ENCODE peak calls at places on chromosome 16, in seven cellular contexts. One of them, this sample, is unnamed. For H3K4me1, the result is how much of the 10 kb centered on the place peaks cover.

GRCh38 chr16:11136600-11136999 is 119.4 kb downstream of the SOCS1 start:
- DNase-seq in transverse colon: no peak
- DNase-seq in H1: no peak
- DNase-seq in ovary: no peak
- DNase-seq in A549: no peak
- DNase-seq in stomach: no peak
- DNase-seq in sigmoid colon: no peak
- DNase-seq in this sample: no peak

GRCh38 chr16:9055115-9055514 is 36.3 kb upstream of the HAPSTR1 start:
- DNase-seq in transverse colon: no peak
- DNase-seq in ovary: no peak
- DNase-seq in stomach: no peak
- DNase-seq in sigmoid colon: no peak
- DNase-seq in H1: no peak
- DNase-seq in A549: no peak
- DNase-seq in this sample: no peak

GRCh38 chr16:11152205-11152604 is 103.8 kb downstream of the SOCS1 start:
- DNase-seq in A549: no peak
- DNase-seq in H1: no peak
- DNase-seq in transverse colon: no peak
- DNase-seq in sigmoid colon: no peak
- DNase-seq in stomach: no peak
- DNase-seq in ovary: no peak
- DNase-seq in this sample: no peak

GRCh38 chr16:46852130-46852529 is 21.1 kb upstream of the C16orf87 start:
- DNase-seq in A549: no peak
- DNase-seq in H1: no peak
- DNase-seq in sigmoid colon: no peak
- DNase-seq in transverse colon: no peak
- DNase-seq in ovary: no peak
- DNase-seq in stomach: no peak
- DNase-seq in this sample: no peak

GRCh38 chr16:35295856-35296255 is 1836.4 kb downstream of the TP53TG3F start:
- DNase-seq in A549: no peak
- DNase-seq in H1: no peak
- DNase-seq in ovary: no peak
- DNase-seq in transverse colon: no peak
- DNase-seq in stomach: no peak
- DNase-seq in sigmoid colon: no peak
- DNase-seq in this sample: peak

GRCh38 chr16:72763927-72764628 is 283.9 kb downstream of the ZFHX3 start:
- DNase-seq in transverse colon: no peak
- DNase-seq in stomach: no peak
- DNase-seq in A549: no peak
- DNase-seq in sigmoid colon: no peak
- DNase-seq in H1: no peak
- DNase-seq in ovary: no peak
- DNase-seq in this sample: no peak

GRCh38 chr16:87874639-87875472 is 5.5 kb upstream of the SLC7A5 start:
- DNase-seq in ovary: no peak
- DNase-seq in H1: no peak
- DNase-seq in transverse colon: no peak
- DNase-seq in stomach: no peak
- DNase-seq in sigmoid colon: no peak
- DNase-seq in A549: no peak
- DNase-seq in this sample: no peak

GRCh38 chr16:85436636-85437160 is 176.4 kb upstream of the GSE1 start:
- DNase-seq in transverse colon: peak
- DNase-seq in stomach: peak
- DNase-seq in sigmoid colon: no peak
- DNase-seq in A549: no peak
- DNase-seq in H1: peak
- DNase-seq in ovary: peak
- DNase-seq in this sample: no peak

GRCh38 chr16:85912271-85912974 is 13.5 kb downstream of the IRF8 start:
- DNase-seq in stomach: no peak
- DNase-seq in ovary: peak
- DNase-seq in H1: no peak
- DNase-seq in transverse colon: peak
- DNase-seq in A549: no peak
- DNase-seq in sigmoid colon: peak
- DNase-seq in this sample: no peak

GRCh38 chr16:11205754-11206459 is 50.1 kb downstream of the SOCS1 start:
- DNase-seq in ovary: no peak
- DNase-seq in stomach: peak
- DNase-seq in transverse colon: peak
- DNase-seq in H1: no peak
- DNase-seq in A549: no peak
- DNase-seq in sigmoid colon: no peak
- DNase-seq in this sample: no peak

GRCh38 chr16:69567031-69567680 is 1.4 kb downstream of the NFAT5 start:
- DNase-seq in ovary: no peak
- DNase-seq in H1: no peak
- DNase-seq in stomach: no peak
- DNase-seq in A549: no peak
- DNase-seq in sigmoid colon: no peak
- DNase-seq in transverse colon: no peak
- DNase-seq in this sample: no peak

GRCh38 chr16:83744521-83744981 is 63.2 kb upstream of the HSBP1 start:
- DNase-seq in sigmoid colon: peak
- DNase-seq in H1: no peak
- DNase-seq in transverse colon: peak
- DNase-seq in ovary: no peak
- DNase-seq in stomach: no peak
- DNase-seq in A549: no peak
- DNase-seq in this sample: no peak

GRCh38 chr16:84782841-84783240 is 36.9 kb upstream of the CRISPLD2 start:
- DNase-seq in transverse colon: no peak
- DNase-seq in ovary: no peak
- DNase-seq in sigmoid colon: no peak
- DNase-seq in stomach: no peak
- DNase-seq in H1: no peak
- DNase-seq in A549: no peak
- DNase-seq in this sample: no peak

GRCh38 chr16:23920899-23921298 is 85.1 kb downstream of the PRKCB start:
- DNase-seq in ovary: no peak
- DNase-seq in sigmoid colon: no peak
- DNase-seq in A549: no peak
- DNase-seq in transverse colon: no peak
- DNase-seq in H1: no peak
- DNase-seq in stomach: no peak
- DNase-seq in this sample: peak

GRCh38 chr16:87206646-87207451 is 110.3 kb downstream of the C16orf95 start:
- DNase-seq in sigmoid colon: no peak
- DNase-seq in H1: no peak
- DNase-seq in transverse colon: no peak
- DNase-seq in stomach: no peak
- DNase-seq in A549: peak
- DNase-seq in ovary: no peak
- DNase-seq in this sample: no peak

GRCh38 chr16:16025214-16025968 is 76.0 kb downstream of the ABCC1 start:
- DNase-seq in sigmoid colon: no peak
- DNase-seq in transverse colon: no peak
- DNase-seq in A549: peak
- DNase-seq in stomach: no peak
- DNase-seq in H1: no peak
- DNase-seq in ovary: no peak
- DNase-seq in this sample: no peak

DNA sequence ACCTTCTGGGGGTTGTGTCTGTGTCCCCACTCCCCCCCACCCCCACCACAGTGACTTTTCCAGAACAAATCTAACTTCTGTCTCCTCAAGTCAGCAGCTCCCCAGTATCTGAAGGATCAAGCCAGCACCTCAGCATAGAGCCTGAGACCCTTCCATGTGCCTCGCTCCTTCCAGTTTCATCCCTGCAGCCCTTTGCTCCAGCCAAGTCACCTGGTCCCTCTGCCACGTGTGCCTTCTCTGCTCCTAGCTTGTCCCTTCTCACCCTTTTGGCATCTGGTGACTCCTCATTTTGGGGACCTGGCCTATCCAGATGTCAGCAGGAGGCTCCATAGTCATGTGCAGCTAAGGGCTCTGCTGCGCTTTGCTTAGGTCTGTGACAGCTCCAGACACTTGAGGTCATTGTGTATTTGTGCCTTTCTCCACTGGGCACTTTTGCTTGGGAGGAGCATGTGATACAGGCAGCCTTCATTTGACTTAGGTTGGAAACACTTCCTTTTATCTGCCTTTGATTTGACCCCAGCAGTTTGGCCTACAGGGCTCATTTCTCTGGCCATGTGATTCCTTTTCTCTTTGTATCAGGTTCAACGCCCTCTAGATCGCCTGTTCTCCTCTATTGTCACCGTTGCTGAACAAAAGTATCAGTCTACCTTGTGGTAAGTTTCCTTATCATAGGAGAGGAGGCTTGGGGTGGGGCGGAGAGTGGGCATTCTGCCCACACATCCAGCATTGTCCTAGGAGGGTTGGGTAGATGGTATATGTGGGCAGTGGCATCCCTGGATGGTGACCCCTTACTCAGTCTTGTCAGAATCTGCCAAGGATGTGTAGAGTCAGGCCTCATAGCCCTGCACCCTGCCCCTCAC is 7.1 kb upstream of the NFATC3 start:
- DNase-seq in stomach: no peak
- DNase-seq in H1: no peak
- DNase-seq in sigmoid colon: no peak
- DNase-seq in transverse colon: no peak
- DNase-seq in ovary: no peak
- DNase-seq in A549: no peak
- DNase-seq in this sample: peak
- H3K4me1 ChIP-seq in stomach: under half
- H3K4me1 ChIP-seq in H1: under half
- H3K4me1 ChIP-seq in sigmoid colon: under half
- H3K4me1 ChIP-seq in transverse colon: under half
- H3K4me1 ChIP-seq in ovary: under half
- H3K4me1 ChIP-seq in A549: under half
- H3K4me1 ChIP-seq in this sample: under half

GRCh38 chr16:52816993-52817392 is 235.7 kb downstream of the CHD9NB start:
- DNase-seq in ovary: no peak
- DNase-seq in sigmoid colon: no peak
- DNase-seq in transverse colon: no peak
- DNase-seq in A549: no peak
- DNase-seq in H1: no peak
- DNase-seq in stomach: no peak
- DNase-seq in this sample: no peak

DNA sequence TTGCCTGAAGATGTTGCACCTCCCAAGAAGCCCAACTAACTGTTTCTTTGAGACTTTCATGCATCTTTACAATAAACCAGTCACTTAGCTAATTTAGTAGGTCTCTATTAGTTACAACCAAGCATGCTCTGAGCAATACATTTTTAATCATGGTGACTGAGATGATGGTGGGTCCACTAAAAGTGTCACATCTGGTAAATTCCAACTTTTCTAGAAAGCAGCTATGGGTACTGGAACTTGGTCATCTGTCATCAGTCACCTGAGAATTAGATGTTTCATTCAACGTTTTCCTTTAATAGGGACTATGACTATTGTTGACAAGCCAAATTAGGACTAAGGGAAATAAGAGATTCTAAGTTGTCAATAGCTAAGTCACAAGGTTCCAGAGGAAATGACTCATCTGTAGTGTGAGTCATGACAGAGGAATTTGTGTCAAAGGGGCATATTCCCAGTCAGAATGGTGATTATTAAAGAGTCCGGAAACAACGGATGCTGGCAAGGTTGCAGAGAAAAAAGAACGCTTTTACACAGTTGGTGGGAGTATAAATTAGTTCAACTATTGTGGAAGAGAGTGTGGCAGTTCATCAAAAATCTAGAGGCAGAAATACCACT is 239.6 kb downstream of the CHD9NB start:
- DNase-seq in H1: no peak
- DNase-seq in ovary: no peak
- DNase-seq in sigmoid colon: no peak
- DNase-seq in transverse colon: no peak
- DNase-seq in stomach: no peak
- DNase-seq in A549: peak
- DNase-seq in this sample: no peak
- TF ChIP-seq EP300 in H1: no peak
- TF ChIP-seq EP300 in ovary: no peak
- TF ChIP-seq EP300 in sigmoid colon: no peak
- TF ChIP-seq EP300 in transverse colon: no peak
- TF ChIP-seq EP300 in stomach: no peak
- TF ChIP-seq EP300 in A549: no peak
- TF ChIP-seq EP300 in this sample: no peak

DNA sequence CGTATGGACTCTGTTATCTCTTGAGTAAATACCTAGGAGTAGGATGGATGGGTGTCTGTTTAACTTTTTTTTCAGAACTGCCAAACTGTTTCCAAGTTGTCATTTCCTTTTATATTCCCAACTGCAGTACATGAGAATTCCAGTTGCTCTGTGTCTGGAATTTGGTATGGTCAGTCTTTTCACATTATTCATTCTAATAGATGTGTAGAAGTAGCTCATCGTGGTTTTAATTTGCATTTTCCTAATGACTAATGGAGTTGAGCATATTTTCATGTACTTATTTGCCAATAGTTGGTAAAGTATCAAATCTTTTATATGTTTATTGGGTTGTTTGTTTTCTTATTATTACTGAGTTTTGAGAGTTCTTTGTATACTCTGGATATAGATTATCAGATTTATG is 27.0 kb downstream of the MRTFB start:
- DNase-seq in ovary: no peak
- DNase-seq in H1: no peak
- DNase-seq in stomach: no peak
- DNase-seq in transverse colon: no peak
- DNase-seq in A549: no peak
- DNase-seq in sigmoid colon: no peak
- DNase-seq in this sample: no peak
- H3K4me1 ChIP-seq in ovary: under half
- H3K4me1 ChIP-seq in H1: under half
- H3K4me1 ChIP-seq in stomach: half or more
- H3K4me1 ChIP-seq in transverse colon: half or more
- H3K4me1 ChIP-seq in A549: under half
- H3K4me1 ChIP-seq in sigmoid colon: half or more
- H3K4me1 ChIP-seq in this sample: under half

GRCh38 chr16:27698746-27699145 is 148.8 kb downstream of the KATNIP start:
- DNase-seq in ovary: peak
- DNase-seq in stomach: no peak
- DNase-seq in transverse colon: no peak
- DNase-seq in H1: no peak
- DNase-seq in A549: no peak
- DNase-seq in sigmoid colon: no peak
- DNase-seq in this sample: no peak

GRCh38 chr16:27699540-27699939 is 149.6 kb downstream of the KATNIP start:
- DNase-seq in ovary: peak
- DNase-seq in A549: no peak
- DNase-seq in transverse colon: no peak
- DNase-seq in H1: no peak
- DNase-seq in stomach: no peak
- DNase-seq in sigmoid colon: no peak
- DNase-seq in this sample: no peak

GRCh38 chr16:27700596-27700995 is 150.7 kb downstream of the KATNIP start:
- DNase-seq in ovary: peak
- DNase-seq in transverse colon: no peak
- DNase-seq in A549: no peak
- DNase-seq in stomach: no peak
- DNase-seq in H1: no peak
- DNase-seq in sigmoid colon: no peak
- DNase-seq in this sample: no peak

GRCh38 chr16:27695161-27695560 is 145.2 kb downstream of the KATNIP start:
- DNase-seq in A549: no peak
- DNase-seq in sigmoid colon: no peak
- DNase-seq in transverse colon: no peak
- DNase-seq in stomach: no peak
- DNase-seq in ovary: peak
- DNase-seq in H1: no peak
- DNase-seq in this sample: no peak

GRCh38 chr16:27698266-27698665 is 148.3 kb downstream of the KATNIP start:
- DNase-seq in sigmoid colon: no peak
- DNase-seq in transverse colon: no peak
- DNase-seq in ovary: peak
- DNase-seq in A549: no peak
- DNase-seq in stomach: no peak
- DNase-seq in H1: peak
- DNase-seq in this sample: no peak
- TF ChIP-seq EP300 in sigmoid colon: no peak
- TF ChIP-seq EP300 in transverse colon: no peak
- TF ChIP-seq EP300 in ovary: no peak
- TF ChIP-seq EP300 in A549: no peak
- TF ChIP-seq EP300 in stomach: no peak
- TF ChIP-seq EP300 in H1: no peak
- TF ChIP-seq EP300 in this sample: no peak